ENCODE peak calls at places on chromosomes 11 and 22, in four cellular contexts. C is GM12878, V is keratinocyte, D is PC-9. E is an unnamed sample.
A peak's percentile ranks its signal among the peaks of the same experiment; 100 is the strongest.

GRCh38 chr11:110283862-110284261 is 12.6 kb downstream of the RDX start:
- DNase-seq in D (no peak), V (no peak), C (no peak), E (no peak)

GRCh38 chr11:45304992-45305335 is 18.8 kb upstream of the SYT13 start:
- DNase-seq in V (no peak), D (no peak), C (no peak), E (no peak)

GRCh38 chr11:79493555-79494171 is 52.8 kb upstream of the TENM4 start:
- DNase-seq in V (peak; percentile 30), C (no peak), D (peak; percentile 47), E (peak; percentile 80)

GRCh38 chr11:78417175-78417887 is at the start of gene GAB2:
- DNase-seq in D (no peak), V (no peak), C (no peak), E (no peak)

GRCh38 chr11:898540-899190 is 11.9 kb downstream of the CHID1 start:
- DNase-seq in C (no peak), V (no peak), D (no peak), E (no peak)

GRCh38 chr11:74366576-74366975 is 31.7 kb downstream of the PGM2L1 start:
- DNase-seq in C (no peak), D (no peak), V (no peak), E (no peak)

GRCh38 chr11:44878696-44879095 is 72.0 kb downstream of the TP53I11 start:
- DNase-seq in V (no peak), D (no peak), C (no peak), E (no peak)

GRCh38 chr11:12139144-12139881 is 28.9 kb downstream of the MICAL2 start:
- DNase-seq in D (no peak), C (no peak), V (no peak), E (no peak)

GRCh38 chr11:19868281-19868821 is 155.7 kb downstream of the NAV2 start:
- DNase-seq in D (no peak), C (no peak), V (no peak), E (no peak)

GRCh38 chr11:123063396-123064267 is 1.7 kb upstream of the HSPA8 start:
- DNase-seq in V (no peak), C (no peak), D (no peak), E (no peak)

GRCh38 chr11:3204141-3205015 is 14.2 kb downstream of the MRGPRG start:
- DNase-seq in D (no peak), V (no peak), C (no peak), E (no peak)

GRCh38 chr22:49365910-49366309 is 461.8 kb downstream of the BRD1 start:
- DNase-seq in C (no peak), D (no peak), V (no peak), E (no peak)

GRCh38 chr22:41405588-41405987 is 23.8 kb downstream of the TEF start:
- DNase-seq in D (no peak), V (no peak), C (no peak), E (peak; percentile 54)

GRCh38 chr11:68666854-68667253 is 17.5 kb upstream of the GAL start:
- DNase-seq in C (no peak), V (no peak), D (peak; percentile 21), E (no peak)

GRCh38 chr11:58788355-58789023 is 56.0 kb downstream of the GLYATL2 start:
- DNase-seq in V (peak; percentile 89), C (peak; percentile 7), D (peak; percentile 67), E (peak; percentile 44)

GRCh38 chr22:22460635-22461034 is 47.9 kb downstream of the ZNF280B start:
- DNase-seq in C (no peak), V (no peak), D (no peak), E (no peak)

GRCh38 chr22:41487037-41487963 is 18.4 kb downstream of the ACO2 start:
- DNase-seq in C (no peak), V (no peak), D (peak; percentile 22), E (no peak)

GRCh38 chr22:32574957-32575893 is 100.6 kb downstream of the FBXO7 start:
- DNase-seq in C (no peak), D (no peak), V (no peak), E (no peak)

GRCh38 chr11:15327786-15328231 is 213.1 kb downstream of the INSC start:
- DNase-seq in V (no peak), C (no peak), D (no peak), E (peak; percentile 24)

GRCh38 chr22:45306139-45306538 is 3.6 kb upstream of the FAM118A start:
- DNase-seq in D (no peak), C (no peak), V (no peak), E (no peak)

GRCh38 chr22:27845603-27846100 is 44.1 kb upstream of the MN1 start:
- DNase-seq in C (no peak), D (no peak), V (no peak), E (no peak)

GRCh38 chr22:37025500-37026070 is 6.0 kb downstream of the MPST start:
- DNase-seq in C (no peak), V (no peak), D (no peak), E (no peak)

GRCh38 chr11:119157088-119157487 is 8.2 kb downstream of the ABCG4 start:
- DNase-seq in C (no peak), D (peak; percentile 63), V (no peak), E (no peak)

GRCh38 chr11:30463266-30463665 is 122.9 kb downstream of the MPPED2 start:
- DNase-seq in D (no peak), V (no peak), C (no peak), E (no peak)

GRCh38 chr11:971731-972365 is 46.2 kb downstream of the AP2A2 start:
- DNase-seq in V (no peak), C (no peak), D (no peak), E (no peak)

GRCh38 chr11:64298966-64299846 is 952 bp upstream of the CATSPERZ start:
- DNase-seq in C (no peak), D (peak; percentile 27), V (no peak), E (no peak)

GRCh38 chr11:108223449-108224149 is 732 bp downstream of the ATM start:
- DNase-seq in D (no peak), C (no peak), V (no peak), E (peak; percentile 32)

GRCh38 chr11:11963842-11964773 is 44.3 kb downstream of the DKK3 start:
- DNase-seq in C (no peak), D (no peak), V (no peak), E (no peak)

GRCh38 chr22:36480941-36481392 is 473 bp downstream of the TXN2 start:
- DNase-seq in D (no peak), V (no peak), C (peak; percentile 65), E (no peak)

GRCh38 chr11:105168457-105168856 is 28.9 kb upstream of the CARD18 start:
- DNase-seq in D (no peak), V (no peak), C (no peak), E (no peak)

GRCh38 chr22:38138961-38139360 is 28.5 kb upstream of the BAIAP2L2 start:
- DNase-seq in D (no peak), V (no peak), C (no peak), E (no peak)

GRCh38 chr11:133137270-133137669 is 395.0 kb downstream of the OPCML start:
- DNase-seq in D (no peak), V (no peak), C (no peak), E (no peak)

GRCh38 chr11:88523362-88524028 is 186.0 kb upstream of the CTSC start:
- DNase-seq in C (no peak), V (no peak), D (no peak), E (no peak)

GRCh38 chr11:21636561-21636960 is 556.3 kb upstream of the ANO5 start:
- DNase-seq in C (no peak), V (no peak), D (no peak), E (no peak)

GRCh38 chr11:16981651-16982194 is 32.5 kb downstream of the PLEKHA7 start:
- DNase-seq in V (no peak), D (peak; percentile 93), C (no peak), E (no peak)

GRCh38 chr11:116033931-116034553 is 529.8 kb upstream of the CADM1 start:
- DNase-seq in D (no peak), V (no peak), C (no peak), E (peak; percentile 6)

GRCh38 chr22:39715778-39716495 is 145.4 kb downstream of the CACNA1I start:
- DNase-seq in C (no peak), V (no peak), D (no peak), E (no peak)

DNA sequence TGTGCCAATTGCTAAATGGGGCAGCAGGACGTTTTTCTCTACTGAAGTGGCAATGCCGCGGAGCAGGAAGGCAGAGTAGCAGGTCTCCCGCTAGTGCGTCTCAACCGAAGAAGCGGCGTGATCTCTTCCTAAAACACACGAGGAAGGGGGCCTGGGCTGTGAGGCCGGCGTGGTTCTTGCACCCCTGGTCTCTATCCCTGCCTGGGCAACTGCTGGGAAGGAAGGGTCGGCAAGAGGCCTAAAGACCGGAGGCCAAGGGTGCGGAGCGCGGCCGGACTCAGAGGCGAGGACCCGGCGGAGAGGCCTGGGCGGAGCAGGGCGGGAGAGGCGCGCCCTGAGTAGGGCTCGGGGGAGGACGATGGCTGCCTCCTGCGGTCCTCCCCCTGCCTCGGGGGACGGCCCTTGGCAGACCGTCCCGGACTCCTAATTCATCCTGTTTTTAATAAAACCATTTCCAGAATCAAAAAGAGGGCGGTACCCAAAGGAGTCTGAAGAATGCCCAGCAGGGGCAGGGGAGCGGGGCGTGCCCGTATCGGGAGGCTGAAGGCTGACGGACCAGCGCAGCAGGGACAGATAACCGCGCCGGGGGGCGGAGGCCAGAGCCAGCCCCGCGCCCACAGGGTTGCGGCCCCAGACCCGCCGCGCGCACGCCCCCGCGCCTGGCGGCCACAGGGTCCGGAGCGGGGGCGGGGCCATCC is 559 bp upstream of the APLP2 start:
- DNase-seq in V (peak; percentile 61), D (peak; percentile 87), C (no peak), E (no peak)
- TF ChIP-seq CTCF in V (no peak), D (no peak), C (no peak), E (no peak)

GRCh38 chr11:13358871-13359270 is 81.3 kb downstream of the BMAL1 start:
- DNase-seq in V (no peak), C (no peak), D (no peak), E (no peak)

GRCh38 chr11:13357232-13357631 is 79.6 kb downstream of the BMAL1 start:
- DNase-seq in V (no peak), C (no peak), D (no peak), E (no peak)

GRCh38 chr11:13355191-13355590 is 77.6 kb downstream of the BMAL1 start:
- DNase-seq in C (no peak), V (no peak), D (no peak), E (no peak)

GRCh38 chr11:13352711-13353110 is 75.1 kb downstream of the BMAL1 start:
- DNase-seq in V (no peak), C (no peak), D (no peak), E (no peak)

GRCh38 chr11:13354335-13354734 is 76.7 kb downstream of the BMAL1 start:
- DNase-seq in C (no peak), D (no peak), V (no peak), E (no peak)
- TF ChIP-seq CTCF in C (peak; percentile 23), D (peak; percentile 35), V (peak; percentile 56), E (peak; percentile 1)

DNA sequence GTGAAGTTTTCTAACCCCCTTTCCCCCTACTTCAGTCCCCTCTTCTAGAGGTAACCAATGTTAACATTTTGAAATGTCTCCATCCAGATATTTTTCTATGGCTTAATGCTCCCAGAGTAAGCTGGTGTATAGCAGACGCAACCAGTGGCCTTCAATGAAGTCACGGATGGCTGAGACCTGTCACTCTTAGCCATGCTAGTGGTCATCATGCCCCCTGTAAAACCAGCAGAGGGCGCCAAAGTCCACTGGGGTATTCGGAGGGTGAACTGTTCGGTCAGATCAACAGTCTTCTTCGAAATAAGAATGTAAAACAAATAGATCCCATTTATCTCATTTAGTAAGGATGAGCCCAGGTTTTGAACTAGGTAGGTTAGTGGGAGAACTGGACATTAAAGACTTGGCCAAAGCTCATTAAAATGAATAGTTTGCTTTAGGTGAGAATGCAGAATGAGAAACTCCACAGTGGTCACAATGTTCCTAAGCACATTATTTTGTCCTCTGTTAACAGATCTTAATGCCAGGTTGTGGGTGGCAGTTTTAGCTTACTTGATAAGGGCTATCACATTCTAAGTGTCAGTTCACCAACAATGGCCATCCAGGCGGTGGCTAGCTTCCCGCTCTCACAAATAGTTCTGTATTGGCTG is 8.6 kb upstream of the MMP8 start:
- DNase-seq in V (no peak), C (no peak), D (peak; percentile 50), E (peak; percentile 59)
- TF ChIP-seq CTCF in V (peak; percentile 96), C (peak; percentile 77), D (peak; percentile 98), E (peak; percentile 63)

GRCh38 chr11:121661796-121662508 is 209.2 kb upstream of the SORL1-AS1 start:
- DNase-seq in V (no peak), D (no peak), C (no peak), E (no peak)
- TF ChIP-seq CTCF in V (no peak), D (no peak), C (no peak), E (no peak)

E was measured in GM10248.